ENCODE peak calls at places on chromosome 6, in four cellular contexts. Q is ovary, M is HCT116, W is adipocyte. N is an unnamed sample.

GRCh38 chr6:56540232-56540631 is 102.5 kb downstream of the DST start:
- DNase-seq in Q (no peak), M (no peak), W (no peak), N (no peak)

GRCh38 chr6:26205625-26206574 is 118.7 kb downstream of the HFE start:
- DNase-seq in Q (no peak), M (peak), W (peak), N (peak)

GRCh38 chr6:148761532-148761951 is 14.7 kb downstream of the UST start:
- DNase-seq in Q (no peak), M (no peak), W (peak), N (peak)

GRCh38 chr6:170255426-170256125 is 35.3 kb downstream of the DLL1 start:
- DNase-seq in Q (no peak), M (no peak), W (no peak), N (no peak)

GRCh38 chr6:37311666-37312473 is 41.9 kb upstream of the RNF8 start:
- DNase-seq in Q (no peak), M (no peak), W (peak), N (peak)

GRCh38 chr6:131282417-131282816 is 147.2 kb downstream of the AKAP7 start:
- DNase-seq in Q (no peak), M (no peak), W (no peak), N (no peak)

GRCh38 chr6:170107606-170108222 is 183.2 kb downstream of the DLL1 start:
- DNase-seq in Q (no peak), M (no peak), W (no peak), N (no peak)

GRCh38 chr6:21442874-21443273 is 150.7 kb upstream of the SOX4 start:
- DNase-seq in Q (no peak), M (no peak), W (no peak), N (no peak)

GRCh38 chr6:71197267-71197666 is 91.3 kb upstream of the OGFRL1 start:
- DNase-seq in Q (no peak), M (no peak), W (no peak), N (no peak)

GRCh38 chr6:99821164-99821563 is 172.9 kb downstream of the MCHR2 start:
- DNase-seq in Q (no peak), M (no peak), W (no peak), N (no peak)

GRCh38 chr6:3565291-3565690 is 108.4 kb upstream of the SLC22A23 start:
- DNase-seq in Q (no peak), M (no peak), W (no peak), N (no peak)

GRCh38 chr6:141562801-141563763 is 569.6 kb upstream of the GJE1 start:
- DNase-seq in Q (peak), M (peak), W (peak), N (peak)

GRCh38 chr6:133608620-133609019 is 280.3 kb upstream of the TCF21 start:
- DNase-seq in Q (no peak), M (no peak), W (no peak), N (no peak)

GRCh38 chr6:21845018-21845417 is 251.5 kb downstream of the SOX4 start:
- DNase-seq in Q (no peak), M (no peak), W (no peak), N (peak)

GRCh38 chr6:15663057-15663638 is 320 bp upstream of the DTNBP1 start:
- DNase-seq in Q (no peak), M (peak), W (no peak), N (peak)

GRCh38 chr6:11206576-11206975 is 25.9 kb downstream of the NEDD9 start:
- DNase-seq in Q (no peak), M (no peak), W (no peak), N (no peak)

GRCh38 chr6:324729-325125 is 32.4 kb downstream of the DUSP22 start:
- DNase-seq in Q (no peak), M (no peak), W (no peak), N (no peak)

GRCh38 chr6:133637874-133638273 is 251.0 kb upstream of the TCF21 start:
- DNase-seq in Q (peak), M (no peak), W (no peak), N (no peak)

GRCh38 chr6:3227363-3228045 is at the start of gene TUBB2B:
- DNase-seq in Q (peak), M (no peak), W (peak), N (no peak)

GRCh38 chr6:34951741-34952140 is 62.7 kb downstream of the ANKS1A start:
- DNase-seq in Q (no peak), M (no peak), W (no peak), N (no peak)

GRCh38 chr6:33095681-33096080 is 19.9 kb downstream of the HLA-DPB1 start:
- DNase-seq in Q (no peak), M (no peak), W (no peak), N (no peak)

GRCh38 chr6:2830183-2830582 is 11.5 kb downstream of the SERPINB1 start:
- DNase-seq in Q (no peak), M (no peak), W (no peak), N (no peak)

GRCh38 chr6:49966334-49966733 is 2.4 kb upstream of the DEFB114 start:
- DNase-seq in Q (no peak), M (no peak), W (no peak), N (no peak)

GRCh38 chr6:8059129-8059528 is 5.1 kb downstream of the BLOC1S5 start:
- DNase-seq in Q (no peak), M (no peak), W (peak), N (peak)

GRCh38 chr6:13989424-13990144 is 64.8 kb downstream of the RNF182 start:
- DNase-seq in Q (no peak), M (no peak), W (no peak), N (no peak)

GRCh38 chr6:28747631-28748157 is 176.1 kb downstream of the TRIM27 start:
- DNase-seq in Q (no peak), M (peak), W (peak), N (peak)
- H3K4me3 ChIP-seq in Q (no peak), M (peak), W (no peak), N (peak)

GRCh38 chr6:30884521-30885480 is 482 bp downstream of the DDR1 start:
- DNase-seq in Q (peak), M (no peak), W (peak), N (peak)

GRCh38 chr6:30881987-30882763 is 2.1 kb upstream of the DDR1 start:
- DNase-seq in Q (peak), M (no peak), W (peak), N (peak)

GRCh38 chr6:30882764-30883475 is 1.4 kb upstream of the DDR1 start:
- DNase-seq in Q (peak), M (peak), W (peak), N (no peak)

GRCh38 chr6:30883743-30884520 is at the start of gene DDR1:
- DNase-seq in Q (peak), M (no peak), W (peak), N (peak)

GRCh38 chr6:30883476-30883742 is 910 bp upstream of the DDR1 start:
- DNase-seq in Q (no peak), M (no peak), W (no peak), N (no peak)
- H3K4me3 ChIP-seq in Q (peak), M (peak), W (peak), N (no peak)

DNA sequence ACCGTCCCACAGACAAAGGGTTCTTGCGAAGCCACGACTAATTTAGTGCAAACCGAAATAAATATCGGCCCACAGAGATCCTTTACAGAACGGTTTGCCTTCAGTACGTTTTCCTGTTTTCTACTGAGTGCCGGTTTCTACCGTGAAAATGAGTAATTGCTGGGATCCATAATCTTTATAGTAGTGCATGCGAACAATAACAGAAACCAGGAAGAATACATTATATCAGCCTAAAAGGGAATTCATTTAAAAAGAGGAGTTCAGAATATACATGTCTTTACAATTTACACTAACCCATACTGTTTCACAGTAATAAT is 292 bp upstream of the MTCL3 start:
- DNase-seq in Q (no peak), M (no peak), W (no peak), N (no peak)
- H3K4me3 ChIP-seq in Q (no peak), M (no peak), W (peak), N (peak)

GRCh38 chr6:27476090-27476489 is 3.2 kb upstream of the ZNF184 start:
- DNase-seq in Q (no peak), M (no peak), W (no peak), N (no peak)

GRCh38 chr6:27479319-27480182 is 6.6 kb upstream of the ZNF184 start:
- DNase-seq in Q (peak), M (peak), W (peak), N (peak)

GRCh38 chr6:27478141-27478705 is 5.3 kb upstream of the ZNF184 start:
- DNase-seq in Q (no peak), M (no peak), W (peak), N (peak)

GRCh38 chr6:27478706-27479318 is 5.9 kb upstream of the ZNF184 start:
- DNase-seq in Q (peak), M (peak), W (peak), N (peak)

DNA sequence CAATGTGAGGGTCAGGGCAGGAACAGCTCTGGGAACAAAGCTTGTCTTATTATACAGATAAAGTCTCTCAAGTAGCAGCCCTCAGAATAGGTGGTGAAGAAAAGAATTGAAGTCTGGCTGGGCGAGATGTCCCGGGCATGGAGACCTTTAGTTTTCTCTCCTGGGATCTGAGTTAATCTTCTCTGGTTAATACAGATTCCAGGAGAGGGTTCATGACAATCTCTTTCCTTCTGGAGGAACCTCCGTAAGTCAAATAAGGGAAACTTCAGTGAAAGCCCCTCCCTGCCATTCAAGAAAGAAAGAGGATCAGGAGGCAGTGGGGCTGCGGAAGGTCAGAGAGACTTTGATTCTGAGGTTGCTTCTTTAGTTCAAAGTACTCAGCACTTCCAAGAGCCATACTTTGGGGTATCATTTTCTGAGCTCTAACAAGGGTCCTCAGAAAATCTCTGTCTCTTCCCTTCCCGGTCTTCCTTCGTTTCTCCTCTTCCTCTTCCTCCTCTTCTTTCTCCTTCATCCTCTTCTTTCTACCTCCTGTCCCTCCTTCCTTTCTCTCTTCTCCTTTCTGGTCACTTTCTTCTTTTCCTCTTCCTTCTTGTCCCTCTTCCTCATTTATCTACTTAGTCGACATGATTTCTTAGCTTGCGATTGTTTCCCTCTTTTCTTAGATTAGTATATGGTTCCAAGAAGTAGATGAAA is 4.6 kb upstream of the ZNF184 start:
- DNase-seq in Q (no peak), M (no peak), W (no peak), N (no peak)
- H3K4me3 ChIP-seq in Q (peak), M (no peak), W (peak), N (peak)

DNA sequence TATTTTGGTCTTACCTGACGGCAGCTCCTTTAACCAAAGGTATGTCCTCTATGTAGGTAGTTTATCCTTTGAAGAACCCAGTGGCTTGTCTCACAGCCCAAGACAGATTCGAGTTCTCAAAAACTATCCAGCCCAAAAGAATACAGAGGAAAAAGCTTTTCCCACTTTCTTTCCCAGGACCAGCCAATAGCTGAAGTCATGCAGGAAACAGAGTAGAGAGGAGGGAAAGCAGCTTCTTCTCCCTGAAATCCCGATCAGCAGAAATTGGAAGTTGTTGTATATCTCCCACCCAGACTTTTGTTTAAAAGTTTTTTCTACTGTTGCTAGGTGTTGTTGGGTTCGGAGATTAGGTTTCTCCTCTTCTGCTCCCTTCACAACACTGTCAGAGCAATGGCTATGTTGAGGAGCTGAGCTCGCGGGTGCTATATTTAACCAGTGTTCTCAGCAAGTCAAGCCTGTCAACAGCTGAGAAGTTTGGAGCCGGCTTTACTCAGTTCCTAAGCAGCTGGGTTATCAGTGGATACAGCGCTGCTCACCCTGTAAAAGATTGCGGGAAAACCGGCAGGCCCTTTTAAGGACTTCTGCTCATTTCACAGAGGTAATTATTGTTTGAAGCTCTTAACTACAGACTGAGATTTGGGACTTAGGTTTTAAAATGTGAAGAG is at the start of gene FILIP1:
- DNase-seq in Q (peak), M (no peak), W (peak), N (peak)
- H3K4me3 ChIP-seq in Q (peak), M (no peak), W (peak), N (peak)

GRCh38 chr6:117909638-117910037 is 2.6 kb downstream of the SLC35F1 start:
- DNase-seq in Q (no peak), M (no peak), W (no peak), N (no peak)

GRCh38 chr6:117907600-117908245 is 659 bp downstream of the SLC35F1 start:
- DNase-seq in Q (peak), M (no peak), W (peak), N (no peak)

GRCh38 chr6:117906454-117906904 is 585 bp upstream of the SLC35F1 start:
- DNase-seq in Q (no peak), M (no peak), W (no peak), N (no peak)

GRCh38 chr6:117908246-117909107 is 1.4 kb downstream of the SLC35F1 start:
- DNase-seq in Q (peak), M (no peak), W (no peak), N (no peak)

GRCh38 chr6:117906905-117907599 is at the start of gene SLC35F1:
- DNase-seq in Q (peak), M (no peak), W (peak), N (peak)
- H3K4me3 ChIP-seq in Q (peak), M (no peak), W (peak), N (peak)

GRCh38 chr6:79543411-79543810 is 6.2 kb upstream of the LCA5 start:
- DNase-seq in Q (no peak), M (no peak), W (peak), N (no peak)

GRCh38 chr6:79546186-79546585 is 9.0 kb upstream of the LCA5 start:
- DNase-seq in Q (no peak), M (no peak), W (no peak), N (peak)

GRCh38 chr6:79544939-79545450 is 7.8 kb upstream of the LCA5 start:
- DNase-seq in Q (peak), M (peak), W (peak), N (peak)

GRCh38 chr6:79544299-79544927 is 7.2 kb upstream of the LCA5 start:
- DNase-seq in Q (no peak), M (no peak), W (peak), N (peak)

DNA sequence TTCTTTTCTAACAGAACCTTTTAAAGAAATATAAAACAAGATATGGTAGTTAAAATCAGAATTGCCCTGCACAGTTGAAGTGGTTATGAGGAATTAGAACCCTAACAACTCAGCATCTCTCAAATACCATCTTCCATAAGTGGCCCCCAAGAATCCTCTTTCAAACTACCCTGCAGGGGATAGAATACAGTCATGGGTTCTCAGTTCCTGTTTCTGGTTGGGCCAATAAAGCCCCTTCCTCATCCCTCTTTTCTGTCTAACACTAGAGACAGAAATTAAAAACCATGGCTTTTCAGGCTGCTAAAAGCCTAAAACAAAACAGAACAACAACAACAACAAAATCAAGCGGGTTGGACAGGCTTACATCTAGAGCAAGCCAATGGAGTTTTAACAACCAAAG is 6.7 kb upstream of the LCA5 start:
- DNase-seq in Q (no peak), M (no peak), W (no peak), N (no peak)
- H3K4me3 ChIP-seq in Q (no peak), M (no peak), W (no peak), N (no peak)

DNA sequence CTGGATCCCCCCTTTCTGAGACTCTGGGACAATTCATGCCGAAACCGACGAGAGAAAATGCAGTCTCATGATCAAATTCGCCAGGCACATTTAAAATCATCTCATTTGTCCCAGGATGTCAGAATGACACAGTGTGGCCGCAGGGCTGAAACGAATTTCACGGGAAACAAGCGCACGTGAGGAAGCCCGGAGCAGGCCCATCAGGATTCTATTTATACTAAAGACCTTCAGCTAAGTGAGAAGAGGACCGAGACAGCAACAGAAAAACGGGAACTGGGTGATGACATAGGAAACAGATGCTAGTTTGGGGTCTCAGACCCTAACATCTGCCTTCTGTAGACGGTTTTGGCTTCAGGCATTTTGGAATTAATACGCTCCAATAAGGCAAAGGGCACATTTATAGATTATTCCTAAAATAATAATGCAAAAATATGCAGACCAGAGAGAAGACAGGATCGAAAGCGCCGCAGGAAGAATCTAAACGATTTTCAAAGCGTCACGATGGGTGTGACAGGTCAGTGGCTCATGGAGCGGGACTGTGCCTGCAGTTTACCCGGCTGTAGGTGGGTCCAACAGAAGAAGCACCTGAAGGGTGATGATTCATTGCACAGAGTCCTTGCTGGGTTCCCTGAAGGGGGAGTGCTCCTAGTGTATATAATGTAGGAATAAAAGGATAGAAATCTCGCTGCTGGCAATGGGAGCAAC is 80.8 kb upstream of the MPC1 start:
- DNase-seq in Q (no peak), M (no peak), W (no peak), N (no peak)
- H3K4me3 ChIP-seq in Q (no peak), M (no peak), W (no peak), N (no peak)